ENCODE peak calls at places on chromosomes 13 and 19, in four cellular contexts. I is GM12891, N is K562, D is GM12878. H is an unnamed sample.

GRCh38 chr19:19652482-19653295 is 9.2 kb upstream of the GMIP start:
- DNase-seq in D (no peak), N (no peak), I (peak), H (no peak)

GRCh38 chr13:38180670-38181069 is 169.0 kb upstream of the UFM1 start:
- DNase-seq in N (no peak), I (peak), D (no peak), H (no peak)

GRCh38 chr13:100550433-100550832 is 38.2 kb downstream of the GGACT start:
- DNase-seq in N (no peak), D (no peak), I (no peak), H (no peak)

GRCh38 chr13:101739382-101740178 is 287.1 kb downstream of the ITGBL1 start:
- DNase-seq in I (no peak), D (peak), N (no peak), H (no peak)

GRCh38 chr19:6854758-6855157 is 32.6 kb upstream of the ADGRE1 start:
- DNase-seq in D (no peak), N (no peak), I (no peak), H (no peak)

GRCh38 chr13:90645582-90645981 is 701.9 kb upstream of the MIR17HG start:
- DNase-seq in I (no peak), D (no peak), N (no peak), H (no peak)

GRCh38 chr13:106373989-106374572 is 161.4 kb downstream of the EFNB2 start:
- DNase-seq in D (peak), I (no peak), N (no peak), H (no peak)

GRCh38 chr13:107200491-107200890 is 632.6 kb upstream of the ARGLU1 start:
- DNase-seq in N (no peak), I (no peak), D (no peak), H (no peak)

GRCh38 chr19:42325308-42325895 is at the start of gene MEGF8:
- DNase-seq in D (peak), N (peak), I (peak), H (peak)

GRCh38 chr19:34096020-34096915 is 76.0 kb upstream of the LSM14A start:
- DNase-seq in N (peak), I (no peak), D (no peak), H (peak)

GRCh38 chr19:45468159-45468651 is 409 bp downstream of the FOSB start:
- DNase-seq in I (no peak), N (no peak), D (no peak), H (no peak)

GRCh38 chr19:10191347-10191746 is 3.4 kb downstream of the DNMT1 start:
- DNase-seq in I (no peak), D (no peak), N (no peak), H (no peak)

GRCh38 chr19:55636723-55637122 is 4.1 kb upstream of the ZNF580 start:
- DNase-seq in I (no peak), N (no peak), D (no peak), H (no peak)

GRCh38 chr13:20360835-20361412 is 128.8 kb upstream of the GJB6 start:
- DNase-seq in I (no peak), N (no peak), D (no peak), H (no peak)

GRCh38 chr13:27374650-27375049 is 49.8 kb upstream of the GTF3A start:
- DNase-seq in N (peak), D (no peak), I (peak), H (no peak)

GRCh38 chr19:50475736-50476223 is 527 bp upstream of the EMC10 start:
- DNase-seq in D (no peak), N (no peak), I (no peak), H (no peak)

GRCh38 chr13:32940601-32941000 is 75.6 kb upstream of the KL start:
- DNase-seq in D (no peak), N (no peak), I (no peak), H (no peak)

GRCh38 chr13:51241720-51242119 is 19.5 kb downstream of the FAM124A start:
- DNase-seq in N (no peak), I (no peak), D (no peak), H (peak)

GRCh38 chr19:19552811-19553210 is 14.7 kb downstream of the CILP2 start:
- DNase-seq in N (peak), D (no peak), I (peak), H (peak)

GRCh38 chr19:36120092-36120983 is 5.1 kb downstream of the TBCB start:
- DNase-seq in D (no peak), I (no peak), N (no peak), H (no peak)

GRCh38 chr19:38483016-38483630 is 49.6 kb downstream of the RYR1 start:
- DNase-seq in I (no peak), D (no peak), N (no peak), H (no peak)

GRCh38 chr13:45492538-45492937 is 27.8 kb downstream of the COG3 start:
- DNase-seq in I (no peak), N (no peak), D (no peak), H (no peak)

GRCh38 chr19:56314018-56314583 is 538 bp downstream of the ZSCAN5A start:
- DNase-seq in I (no peak), D (no peak), N (peak), H (no peak)

GRCh38 chr13:66574606-66575005 is 655.5 kb downstream of the PCDH9 start:
- DNase-seq in I (no peak), D (no peak), N (no peak), H (no peak)

GRCh38 chr19:20247016-20247683 is 80.1 kb downstream of the ZNF486 start:
- DNase-seq in N (no peak), I (no peak), D (no peak), H (peak)

GRCh38 chr13:34155931-34156607 is 338.1 kb downstream of the RFC3 start:
- DNase-seq in N (no peak), I (no peak), D (no peak), H (no peak)

GRCh38 chr19:2315818-2316353 is 7.9 kb upstream of the LINGO3 start:
- DNase-seq in D (no peak), I (no peak), N (peak), H (peak)

GRCh38 chr13:72983085-72983768 is 75.6 kb upstream of the KLF5 start:
- DNase-seq in D (no peak), N (no peak), I (no peak), H (no peak)

GRCh38 chr13:58883405-58883804 is 1251.9 kb downstream of the PCDH17 start:
- DNase-seq in N (no peak), I (no peak), D (no peak), H (no peak)

GRCh38 chr19:32619051-32619685 is 38.2 kb downstream of the PDCD5 start:
- DNase-seq in D (no peak), I (no peak), N (no peak), H (no peak)

GRCh38 chr13:26538363-26539317 is 18.8 kb upstream of the WASF3 start:
- DNase-seq in N (no peak), I (no peak), D (no peak), H (no peak)

GRCh38 chr13:98746968-98747367 is 5.5 kb downstream of the SLC15A1 start:
- DNase-seq in I (no peak), N (no peak), D (no peak), H (no peak)

GRCh38 chr13:28574617-28575142 is 79.8 kb upstream of the FLT1 start:
- DNase-seq in D (peak), N (peak), I (no peak), H (peak)

GRCh38 chr13:113926301-113926761 is 47.5 kb downstream of the C13orf46 start:
- DNase-seq in D (no peak), N (no peak), I (no peak), H (no peak)

GRCh38 chr19:32880607-32881006 is 11.0 kb upstream of the SLC7A9 start:
- DNase-seq in I (no peak), N (no peak), D (no peak), H (no peak)

GRCh38 chr13:39600766-39601165 is 2.2 kb downstream of the LHFPL6 start:
- DNase-seq in D (no peak), N (no peak), I (no peak), H (no peak)

GRCh38 chr13:25329706-25330105 is 28.3 kb downstream of the NUP58 start:
- DNase-seq in N (no peak), I (no peak), D (no peak), H (peak)

GRCh38 chr13:106612688-106613087 is 44.8 kb upstream of the ARGLU1 start:
- DNase-seq in N (no peak), I (no peak), D (no peak), H (peak)

DNA sequence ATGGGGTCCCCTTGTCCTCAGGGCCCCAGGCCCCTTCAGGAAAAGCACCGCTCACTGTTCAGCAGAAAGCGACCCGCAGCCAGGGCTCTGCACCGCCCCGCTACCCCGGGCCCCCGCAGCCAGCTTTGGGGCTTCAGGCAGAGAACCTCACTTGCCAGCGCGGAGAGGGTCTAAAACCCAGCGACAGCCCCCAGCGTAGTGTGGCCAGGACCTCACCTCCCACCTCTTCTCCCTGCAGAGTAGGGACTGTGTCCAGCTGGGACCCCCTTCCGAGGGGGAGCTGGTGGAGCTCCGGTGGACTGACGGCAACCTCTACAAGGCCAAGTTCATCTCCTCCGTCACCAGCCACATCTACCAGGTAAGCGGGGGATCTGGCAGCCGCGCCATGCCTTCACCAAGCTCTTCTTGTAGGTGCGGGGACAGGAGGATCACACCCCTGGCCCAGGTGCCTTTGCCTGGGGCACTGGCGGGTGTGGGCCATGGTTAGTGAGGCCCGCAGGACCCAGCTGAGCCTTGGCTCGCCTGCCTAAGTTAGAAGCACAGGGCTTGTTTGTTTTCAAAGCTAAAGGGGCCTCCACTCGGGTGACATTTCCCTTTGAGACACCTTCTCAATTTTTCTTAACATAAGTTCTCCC is 175.7 kb downstream of the KDM4B start:
- DNase-seq in N (no peak), D (no peak), I (no peak), H (no peak)
- TF ChIP-seq SPI1 in N (no peak), D (no peak), I (no peak), H (no peak)

GRCh38 chr13:41562083-41562482 is 104.7 kb downstream of the RGCC start:
- DNase-seq in I (no peak), D (no peak), N (no peak), H (no peak)
- TF ChIP-seq SPI1 in I (no peak), D (no peak), N (no peak), H (no peak)

GRCh38 chr19:18386543-18387251 is 739 bp downstream of the GDF15 start:
- DNase-seq in D (no peak), I (no peak), N (no peak), H (no peak)
- TF ChIP-seq SPI1 in D (no peak), I (no peak), N (no peak), H (no peak)

GRCh38 chr19:3509566-3509989 is 3.5 kb downstream of the FZR1 start:
- DNase-seq in N (no peak), D (no peak), I (no peak), H (no peak)
- TF ChIP-seq SPI1 in N (no peak), D (no peak), I (no peak), H (no peak)

GRCh38 chr19:11405846-11406643 is 13.1 kb downstream of the RGL3 start:
- DNase-seq in D (no peak), N (no peak), I (no peak), H (no peak)

GRCh38 chr19:11414544-11414943 is 4.6 kb downstream of the RGL3 start:
- DNase-seq in I (no peak), D (no peak), N (no peak), H (no peak)

GRCh38 chr19:11404588-11405258 is 14.4 kb downstream of the RGL3 start:
- DNase-seq in N (no peak), I (no peak), D (no peak), H (no peak)

GRCh38 chr19:11410682-11411081 is 8.4 kb downstream of the RGL3 start:
- DNase-seq in N (peak), I (no peak), D (no peak), H (no peak)

GRCh38 chr19:11408591-11408990 is 10.5 kb downstream of the RGL3 start:
- DNase-seq in I (no peak), N (no peak), D (no peak), H (no peak)
- TF ChIP-seq SPI1 in I (no peak), N (no peak), D (no peak), H (no peak)

GRCh38 chr19:351976-352625 is 7.5 kb upstream of the MIER2 start:
- DNase-seq in I (no peak), D (no peak), N (no peak), H (no peak)

GRCh38 chr19:359653-359925 is 15.0 kb upstream of the MIER2 start:
- DNase-seq in D (no peak), N (no peak), I (no peak), H (no peak)

GRCh38 chr19:355134-355533 is 10.5 kb upstream of the MIER2 start:
- DNase-seq in N (no peak), I (no peak), D (no peak), H (no peak)
- TF ChIP-seq SPI1 in N (no peak), I (no peak), D (no peak), H (no peak)

DNA sequence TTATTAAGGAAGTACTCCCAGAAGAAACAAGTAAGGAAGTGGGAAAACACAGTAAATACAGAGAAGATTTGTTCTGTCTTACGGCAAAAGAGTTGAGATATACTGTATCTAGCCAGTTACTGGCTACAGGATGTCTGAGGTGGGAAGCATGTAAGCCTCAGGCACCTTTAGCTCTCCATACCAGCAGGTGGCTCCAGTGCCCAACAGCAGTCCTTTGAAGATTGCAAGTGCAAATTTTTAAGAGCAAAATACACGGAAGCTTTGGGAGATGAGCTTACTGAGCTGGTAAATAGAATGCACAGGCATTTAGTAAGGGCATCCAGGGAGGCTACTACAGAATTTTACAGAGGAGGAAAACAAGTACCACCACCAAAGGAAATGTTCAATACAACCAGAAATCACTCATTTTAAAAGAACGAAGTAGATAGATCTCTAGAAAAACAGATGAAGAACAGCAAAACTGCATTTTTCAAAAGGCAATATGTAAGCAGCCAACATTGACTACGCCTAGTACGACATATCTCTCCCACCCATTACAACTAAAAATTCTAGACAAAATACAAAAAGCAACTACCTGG is 57.9 kb upstream of the VSTM2B start:
- DNase-seq in D (no peak), I (no peak), N (peak), H (peak)
- TF ChIP-seq SPI1 in D (no peak), I (no peak), N (no peak), H (no peak)

H was measured in HL-60.